ENCODE peak calls at places on chromosomes 16 and 17, in eight cellular contexts. T is GM23338, A is cardiac fibroblast, P is nephron progenitor cell, J is esophagus muscularis mucosa, V is AG10803, L is Peyer's patch, C is RWPE2. R is an unnamed sample.

GRCh38 chr16:88866151-88866920 is at the start of gene PABPN1L:
- DNase-seq in J (no peak), A (no peak), P (no peak), V (no peak), C (no peak), L (no peak), T (no peak), R (no peak)

GRCh38 chr16:69910964-69911363 is 40.2 kb upstream of the CLEC18A start:
- DNase-seq in T (no peak), A (peak; percentile 45), L (no peak), J (no peak), V (no peak), C (no peak), P (no peak), R (no peak)

GRCh38 chr17:8499171-8499570 is 63.5 kb downstream of the NDEL1 start:
- DNase-seq in C (no peak), A (no peak), L (no peak), T (no peak), J (no peak), V (no peak), P (no peak), R (no peak)

GRCh38 chr17:75638893-75639292 is 5.7 kb downstream of the SMIM5 start:
- DNase-seq in J (no peak), T (no peak), A (no peak), V (no peak), P (no peak), L (no peak), C (no peak), R (no peak)

GRCh38 chr17:54967621-54968258 is 714 bp downstream of the COX11 start:
- DNase-seq in T (peak; percentile 22), A (peak; percentile 37), J (no peak), C (no peak), V (peak; percentile 26), L (peak; percentile 51), P (no peak), R (no peak)

GRCh38 chr16:80974649-80975376 is 31.9 kb downstream of the CMC2 start:
- DNase-seq in T (no peak), V (no peak), C (no peak), A (peak; percentile 21), L (no peak), J (no peak), P (no peak), R (no peak)

GRCh38 chr16:55503726-55504553 is 4.9 kb upstream of the LPCAT2 start:
- DNase-seq in C (no peak), A (no peak), V (no peak), P (no peak), J (no peak), T (no peak), L (no peak), R (no peak)

GRCh38 chr17:57649731-57650484 is 95.2 kb downstream of the CCDC182 start:
- DNase-seq in L (no peak), J (no peak), P (no peak), V (peak; percentile 10), C (no peak), A (peak; percentile 45), T (peak; percentile 74), R (no peak)

GRCh38 chr16:20114356-20114755 is 40.7 kb upstream of the GPR139 start:
- DNase-seq in A (no peak), J (no peak), L (no peak), T (no peak), V (no peak), C (peak; percentile 78), P (no peak), R (no peak)

GRCh38 chr17:66432996-66433556 is 130.7 kb downstream of the PRKCA start:
- DNase-seq in C (no peak), T (no peak), P (no peak), A (peak; percentile 28), L (no peak), J (no peak), V (peak; percentile 16), R (no peak)

GRCh38 chr16:1887711-1888354 is 15.9 kb upstream of the MEIOB start:
- DNase-seq in T (no peak), V (no peak), A (no peak), J (no peak), C (no peak), P (no peak), L (no peak), R (no peak)

GRCh38 chr16:67248401-67249177 is at the start of gene SLC9A5:
- DNase-seq in A (no peak), P (peak; percentile 56), J (no peak), C (no peak), T (peak; percentile 65), V (no peak), L (no peak), R (no peak)

DNA sequence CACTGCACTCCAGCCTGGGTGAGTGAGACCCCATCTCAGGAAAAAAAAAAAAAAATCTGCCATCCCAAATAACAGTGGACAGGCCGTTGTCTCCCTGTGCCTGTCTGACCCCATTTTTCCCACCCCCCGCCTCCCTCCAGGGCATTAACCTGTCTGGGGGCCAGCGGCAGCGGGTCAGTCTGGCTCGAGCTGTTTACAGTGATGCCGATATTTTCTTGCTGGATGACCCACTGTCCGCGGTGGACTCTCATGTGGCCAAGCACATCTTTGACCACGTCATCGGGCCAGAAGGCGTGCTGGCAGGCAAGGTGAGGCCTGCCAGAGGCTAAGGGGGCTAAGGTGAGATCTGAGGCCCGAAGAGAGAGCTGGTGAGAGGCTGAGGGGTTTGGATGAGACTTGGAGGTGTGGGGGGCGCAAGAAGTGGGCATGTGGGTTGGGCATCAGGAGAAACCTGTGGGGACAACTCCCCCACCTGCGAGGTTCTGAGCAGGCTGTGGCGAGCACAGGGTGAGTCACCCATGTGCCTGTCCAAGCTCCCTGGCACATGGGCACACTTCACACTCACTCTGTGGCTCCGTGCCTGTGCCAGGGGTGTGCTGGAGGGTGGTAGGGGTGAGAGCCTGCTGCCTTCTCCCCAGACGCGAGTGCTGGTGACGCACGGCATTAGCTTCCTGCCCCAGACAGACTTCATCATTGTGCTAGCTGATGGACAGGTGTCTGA is 34.7 kb downstream of the ANKRD40 start:
- DNase-seq in C (no peak), T (no peak), V (no peak), P (no peak), J (no peak), L (no peak), A (no peak), R (no peak)
- TF ChIP-seq CTCF in C (no peak), T (no peak), V (no peak), P (no peak), J (no peak), L (no peak), A (no peak), R (no peak)

DNA sequence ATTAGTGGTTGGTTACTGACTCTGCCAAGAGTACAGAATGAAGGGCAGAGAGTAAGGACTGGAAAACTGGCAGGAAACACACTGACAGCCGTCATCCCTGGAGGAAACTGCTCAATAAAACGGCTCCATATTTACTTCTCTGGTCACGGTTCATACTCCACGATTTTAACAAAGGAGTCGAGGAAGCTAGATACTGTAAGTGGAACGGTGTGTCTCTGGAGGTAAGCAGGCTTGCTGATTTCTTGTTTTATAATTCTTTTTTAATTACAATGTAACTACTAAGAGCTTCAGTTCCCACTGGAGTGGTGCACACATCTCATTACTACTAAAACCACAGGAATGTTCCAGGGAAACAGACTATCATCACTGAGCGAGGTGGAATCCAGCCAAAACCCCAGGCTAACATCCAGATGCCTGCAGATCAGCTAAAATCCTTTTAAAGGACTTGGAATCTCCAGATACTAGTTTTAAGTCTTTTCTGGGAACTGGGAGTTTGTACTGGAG is 17.8 kb downstream of the SERPINF1 start:
- DNase-seq in L (peak; percentile 78), V (peak; percentile 95), T (no peak), J (no peak), P (no peak), A (peak; percentile 96), C (no peak), R (no peak)
- TF ChIP-seq CTCF in L (no peak), V (no peak), T (no peak), J (no peak), P (no peak), A (no peak), C (no peak), R (no peak)

DNA sequence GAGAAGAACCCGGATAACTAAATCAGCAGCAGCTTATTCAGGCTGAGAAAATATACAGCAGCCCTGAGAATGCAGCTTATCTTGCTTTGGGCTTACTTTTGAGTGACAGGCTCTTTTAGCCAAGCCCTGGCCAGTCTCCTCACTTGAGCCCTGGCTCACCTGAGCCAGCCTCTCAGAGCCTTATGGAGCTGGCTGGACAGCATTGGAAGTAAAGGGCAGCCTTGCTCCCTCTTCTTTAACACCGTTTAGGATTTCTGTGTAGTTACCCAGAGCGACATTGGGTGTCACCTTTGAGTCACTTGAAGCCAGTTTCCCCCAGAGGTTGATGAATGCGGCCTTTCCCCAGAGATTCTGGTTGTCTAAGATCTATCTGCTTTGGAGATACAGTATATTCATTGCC is 7.7 kb upstream of the NPIPB2 start:
- DNase-seq in P (peak; percentile 27), A (peak; percentile 56), L (peak; percentile 60), V (peak; percentile 60), T (peak; percentile 84), C (no peak), J (no peak), R (peak; percentile 41)
- TF ChIP-seq CTCF in P (peak; percentile 34), A (peak; percentile 40), L (no peak), V (peak; percentile 75), T (peak; percentile 74), C (peak; percentile 65), J (no peak), R (peak; percentile 69)

GRCh38 chr17:17433260-17433659 is 43.5 kb upstream of the MED9 start:
- DNase-seq in V (peak; percentile 60), P (no peak), A (peak; percentile 87), L (no peak), T (peak; percentile 11), J (no peak), C (no peak), R (no peak)
- TF ChIP-seq CTCF in V (no peak), P (no peak), A (no peak), L (no peak), T (no peak), J (no peak), C (no peak), R (no peak)

GRCh38 chr16:84928679-84929420 is 82.5 kb downstream of the ZDHHC7 start:
- DNase-seq in V (peak; percentile 49), P (no peak), T (no peak), L (peak; percentile 59), A (peak; percentile 52), J (no peak), C (no peak), R (no peak)
- TF ChIP-seq CTCF in V (no peak), P (no peak), T (no peak), L (no peak), A (no peak), J (no peak), C (no peak), R (no peak)

DNA sequence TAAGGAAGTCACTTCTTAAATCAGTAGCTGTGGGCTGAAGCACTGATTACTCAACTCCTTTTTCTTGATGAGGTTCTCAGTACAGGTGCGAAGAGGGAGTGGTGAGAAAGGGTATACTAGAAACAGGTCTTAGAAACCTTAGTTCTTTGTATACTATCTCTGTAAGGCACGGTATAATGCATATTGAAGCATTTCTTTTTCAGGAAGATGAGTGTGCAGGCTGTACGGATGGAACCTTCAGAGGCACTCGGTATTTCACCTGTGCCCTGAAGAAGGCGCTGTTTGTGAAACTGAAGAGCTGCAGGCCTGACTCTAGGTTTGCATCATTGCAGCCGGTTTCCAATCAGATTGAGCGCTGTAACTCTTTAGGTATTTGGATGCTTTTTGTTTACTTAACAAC is 39.2 kb downstream of the CYLD start:
- DNase-seq in J (no peak), T (peak; percentile 81), C (no peak), P (no peak), L (no peak), A (no peak), V (no peak), R (no peak)
- TF ChIP-seq CTCF in J (no peak), T (peak; percentile 67), C (no peak), P (peak; percentile 17), L (no peak), A (peak; percentile 3), V (no peak), R (no peak)

R was measured in D721Med.